ENCODE peak calls at places on chromosomes 7 and 10, in nine cellular contexts. A is body of pancreas, B is A549, N is esophagus squamous epithelium, D is suprapubic skin, W is heart left ventricle, H is testis, I is Peyer's patch, S is HCT116. M is an unnamed sample.
A peak's percentile ranks its signal among the peaks of the same experiment; 100 is the strongest.

GRCh38 chr7:6160191-6160623 is 112.2 kb downstream of the CYTH3 start:
- DNase-seq in A (peak; percentile 39), B (peak; percentile 48), N (no peak), D (peak; percentile 75), W (no peak), H (peak; percentile 81), I (no peak), S (no peak), M (no peak)

GRCh38 chr10:124693801-124694416 is 50.3 kb downstream of the FAM53B start:
- DNase-seq in A (peak; percentile 69), B (no peak), N (no peak), D (no peak), W (peak; percentile 58), H (no peak), I (no peak), S (no peak), M (no peak)

GRCh38 chr10:92268763-92269162 is 22.1 kb downstream of the CPEB3 start:
- DNase-seq in A (no peak), B (no peak), N (no peak), D (no peak), W (no peak), H (no peak), I (no peak), S (no peak), M (no peak)

GRCh38 chr7:42227523-42227922 is 9.5 kb downstream of the GLI3 start:
- DNase-seq in A (no peak), B (no peak), N (no peak), D (no peak), W (no peak), H (no peak), I (no peak), S (no peak), M (no peak)

GRCh38 chr7:27970350-27970749 is 210.2 kb downstream of the JAZF1 start:
- DNase-seq in A (no peak), B (no peak), N (no peak), D (no peak), W (no peak), H (no peak), I (no peak), S (no peak), M (no peak)

GRCh38 chr10:33937987-33938386 is 603.5 kb upstream of the NRP1 start:
- DNase-seq in A (no peak), B (no peak), N (no peak), D (no peak), W (no peak), H (no peak), I (no peak), S (no peak), M (no peak)

GRCh38 chr7:12493407-12493806 is 77.1 kb upstream of the SCIN start:
- DNase-seq in A (no peak), B (no peak), N (no peak), D (no peak), W (no peak), H (no peak), I (no peak), S (no peak), M (no peak)

GRCh38 chr7:96484091-96484490 is 162.2 kb upstream of the SLC25A13 start:
- DNase-seq in A (no peak), B (no peak), N (no peak), D (no peak), W (no peak), H (no peak), I (no peak), S (no peak), M (no peak)

GRCh38 chr7:120920588-120920987 is 30.0 kb upstream of the ING3 start:
- DNase-seq in A (no peak), B (no peak), N (no peak), D (no peak), W (no peak), H (no peak), I (no peak), S (no peak), M (no peak)

DNA sequence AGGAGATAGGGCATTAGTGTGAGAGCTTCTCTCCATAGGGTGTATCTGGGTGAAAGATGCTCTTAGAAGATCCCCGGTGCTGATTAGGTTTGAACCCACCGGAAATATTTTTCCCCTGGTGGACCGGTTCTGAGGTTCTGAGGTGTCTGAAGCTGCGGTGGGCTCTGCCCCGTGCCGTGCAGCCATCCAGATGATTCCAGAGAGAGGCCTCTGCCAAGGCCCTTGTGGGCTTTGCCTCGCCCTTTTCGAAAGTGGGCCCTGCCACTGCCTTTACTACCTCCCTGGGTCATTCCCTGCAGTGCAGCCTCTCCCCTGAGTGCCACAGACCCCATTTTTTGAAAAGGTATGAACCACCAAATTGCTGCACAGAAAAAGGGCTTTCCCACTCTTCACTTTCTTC is 2.8 kb downstream of the GIMAP8 start:
- DNase-seq in A (no peak), B (no peak), N (no peak), D (no peak), W (no peak), H (no peak), I (no peak), S (no peak), M (no peak)
- H3K4me3 ChIP-seq in A (no peak overlapping the region), B (no peak overlapping the region), N (peak overlapping the region; percentile 45), D (peak overlapping the region; percentile 44), W (peak overlapping the region; percentile 73), H (no peak overlapping the region), I (peak overlapping the region; percentile 36), S (no peak overlapping the region), M (peak overlapping the region; percentile 39)

GRCh38 chr7:141686074-141686473 is 15.9 kb downstream of the DENND11 start:
- DNase-seq in A (no peak), B (no peak), N (no peak), D (no peak), W (no peak), H (no peak), I (no peak), S (no peak), M (no peak)

GRCh38 chr7:141691540-141691939 is 10.4 kb downstream of the DENND11 start:
- DNase-seq in A (no peak), B (no peak), N (no peak), D (no peak), W (no peak), H (no peak), I (no peak), S (no peak), M (no peak)

GRCh38 chr7:141685285-141686035 is 16.5 kb downstream of the DENND11 start:
- DNase-seq in A (no peak), B (no peak), N (no peak), D (no peak), W (no peak), H (no peak), I (no peak), S (no peak), M (peak; percentile 82)

GRCh38 chr7:141686670-141687069 is 15.3 kb downstream of the DENND11 start:
- DNase-seq in A (no peak), B (no peak), N (no peak), D (no peak), W (no peak), H (no peak), I (no peak), S (no peak), M (no peak)

DNA sequence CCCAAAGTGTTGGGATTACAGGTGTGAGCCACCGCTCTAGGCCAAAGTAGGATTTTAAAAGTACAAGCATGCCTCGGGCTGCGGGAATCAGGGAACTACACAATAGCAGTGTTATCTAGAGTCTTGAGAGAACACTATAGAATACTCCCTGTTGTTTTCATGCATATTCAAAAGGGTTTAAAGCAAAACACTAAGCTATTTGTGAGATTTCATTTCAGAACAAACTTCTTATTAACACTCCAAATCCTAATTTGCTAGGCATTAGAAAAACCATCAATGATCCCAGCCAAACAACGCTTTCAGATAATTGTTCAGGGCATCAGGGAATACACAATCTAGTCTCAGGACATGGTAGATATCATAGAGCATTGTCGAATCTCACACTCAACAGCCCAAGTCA is 13.9 kb downstream of the DENND11 start:
- DNase-seq in A (no peak), B (no peak), N (no peak), D (no peak), W (no peak), H (no peak), I (no peak), S (no peak), M (no peak)
- TF ChIP-seq POLR2A in A (no peak), B (no peak), N (no peak), D (no peak), W (no peak), H (no peak), I (no peak), S (no peak), M (no peak)

GRCh38 chr7:21579341-21580072 is 36.7 kb downstream of the DNAH11 start:
- DNase-seq in A (no peak), B (no peak), N (no peak), D (no peak), W (no peak), H (no peak), I (no peak), S (no peak), M (no peak)
- H3K4me1 ChIP-seq in A (no peaks in the 10 kb centered on the region), B (no peaks in the 10 kb centered on the region), N (no peaks in the 10 kb centered on the region), D (peaks cover 9% of the 10 kb centered on the region), W (no peaks in the 10 kb centered on the region), H (no peaks in the 10 kb centered on the region), I (no peaks in the 10 kb centered on the region), S (peaks cover 8% of the 10 kb centered on the region), M (no peaks in the 10 kb centered on the region)

GRCh38 chr7:158587425-158588084 is at the start of gene PTPRN2:
- DNase-seq in A (peak; percentile 68), B (peak; percentile 47), N (no peak), D (no peak), W (peak; percentile 79), H (peak; percentile 73), I (no peak), S (no peak), M (peak; percentile 54)

GRCh38 chr7:158583810-158584209 is 3.8 kb downstream of the PTPRN2 start:
- DNase-seq in A (no peak), B (no peak), N (no peak), D (no peak), W (no peak), H (no peak), I (no peak), S (no peak), M (no peak)

GRCh38 chr7:158584392-158584791 is 3.2 kb downstream of the PTPRN2 start:
- DNase-seq in A (no peak), B (no peak), N (no peak), D (no peak), W (no peak), H (no peak), I (no peak), S (no peak), M (no peak)

GRCh38 chr7:158586499-158587191 is 978 bp downstream of the PTPRN2 start:
- DNase-seq in A (peak; percentile 34), B (no peak), N (no peak), D (no peak), W (no peak), H (no peak), I (no peak), S (no peak), M (no peak)

DNA sequence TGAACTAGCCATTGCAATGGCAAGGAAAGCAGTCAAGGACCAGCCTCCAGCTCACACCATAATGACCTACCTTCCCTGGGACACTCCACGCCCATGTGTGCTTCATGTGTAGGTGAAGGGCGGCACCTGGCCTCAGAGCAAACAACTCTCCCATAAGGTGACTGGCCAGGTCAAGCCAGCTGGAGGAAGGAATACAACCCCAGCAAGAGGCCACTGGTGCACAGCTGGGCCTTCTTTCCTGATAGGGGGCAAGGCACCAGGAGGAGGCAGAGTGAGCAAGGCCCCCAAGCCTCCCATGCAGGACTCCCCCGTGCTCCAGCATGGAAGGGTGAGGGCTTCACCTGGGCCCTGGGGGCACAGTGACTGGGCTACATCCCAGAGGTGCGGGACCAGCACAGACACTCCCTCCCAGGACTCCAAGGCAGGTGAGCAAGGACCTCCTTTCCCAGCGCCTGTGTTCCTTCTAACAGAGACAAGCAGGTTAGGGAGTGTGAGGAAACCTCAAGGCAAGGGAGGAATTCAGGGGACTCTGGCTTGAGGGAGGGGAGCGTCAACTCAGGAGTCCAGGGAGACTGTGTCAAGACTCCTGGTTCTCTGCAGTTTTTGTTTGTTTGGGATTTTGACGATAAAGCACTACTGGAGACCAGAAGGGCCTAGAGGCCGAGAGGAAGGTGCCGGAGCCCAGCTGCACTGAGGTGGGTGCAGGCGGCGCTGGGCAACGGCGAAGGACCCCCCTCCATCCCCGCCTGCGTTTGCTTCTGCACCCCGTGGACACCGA is 1.7 kb downstream of the PTPRN2 start:
- DNase-seq in A (peak; percentile 67), B (no peak), N (no peak), D (no peak), W (no peak), H (no peak), I (no peak), S (no peak), M (no peak)
- H3K4me3 ChIP-seq in A (no peak overlapping the region), B (no peak overlapping the region), N (no peak overlapping the region), D (peak overlapping the region; percentile 47), W (peak overlapping the region; percentile 23), H (peak overlapping the region; percentile 45), I (peak overlapping the region; percentile 56), S (no peak overlapping the region), M (no peak overlapping the region)

M was measured in right lobe of liver.